ENCODE peak calls at places on chromosomes 4 and X, in four cellular contexts. One of them, this sample, is unnamed.

GRCh38 chr4:65521666-65522065 is 148.6 kb downstream of the EPHA5 start:
- DNase-seq in ureter: no peak
- DNase-seq in GM03348: no peak
- DNase-seq in stimulated activated CD4-positive, alpha-beta T cell treated with anti-CD3 and anti-CD28 coated beads, Interleukin-4, amount 100 ng/mL, for 4 hours: no peak
- DNase-seq in this sample: no peak

GRCh38 chr4:152594981-152595916 is 59.4 kb upstream of the FBXW7 start:
- DNase-seq in ureter: no peak
- DNase-seq in GM03348: no peak
- DNase-seq in stimulated activated CD4-positive, alpha-beta T cell treated with anti-CD3 and anti-CD28 coated beads, Interleukin-4, amount 100 ng/mL, for 4 hours: no peak
- DNase-seq in this sample: no peak

GRCh38 chr4:22625301-22625700 is 67.4 kb upstream of the GBA3 start:
- DNase-seq in ureter: no peak
- DNase-seq in GM03348: no peak
- DNase-seq in stimulated activated CD4-positive, alpha-beta T cell treated with anti-CD3 and anti-CD28 coated beads, Interleukin-4, amount 100 ng/mL, for 4 hours: no peak
- DNase-seq in this sample: no peak

GRCh38 chr4:53185853-53186590 is 179.8 kb downstream of the SCFD2 start:
- DNase-seq in ureter: no peak
- DNase-seq in GM03348: peak; percentile 41
- DNase-seq in stimulated activated CD4-positive, alpha-beta T cell treated with anti-CD3 and anti-CD28 coated beads, Interleukin-4, amount 100 ng/mL, for 4 hours: no peak
- DNase-seq in this sample: no peak

GRCh38 chr4:6154875-6155274 is 45.5 kb downstream of the JAKMIP1 start:
- DNase-seq in ureter: no peak
- DNase-seq in GM03348: no peak
- DNase-seq in stimulated activated CD4-positive, alpha-beta T cell treated with anti-CD3 and anti-CD28 coated beads, Interleukin-4, amount 100 ng/mL, for 4 hours: no peak
- DNase-seq in this sample: no peak

GRCh38 chr4:48877827-48878535 is 28.6 kb downstream of the OCIAD2 start:
- DNase-seq in ureter: no peak
- DNase-seq in GM03348: no peak
- DNase-seq in stimulated activated CD4-positive, alpha-beta T cell treated with anti-CD3 and anti-CD28 coated beads, Interleukin-4, amount 100 ng/mL, for 4 hours: no peak
- DNase-seq in this sample: no peak

GRCh38 chrX:111736571-111736970 is 55.6 kb downstream of the ALG13 start:
- DNase-seq in ureter: no peak
- DNase-seq in GM03348: no peak
- DNase-seq in stimulated activated CD4-positive, alpha-beta T cell treated with anti-CD3 and anti-CD28 coated beads, Interleukin-4, amount 100 ng/mL, for 4 hours: no peak
- DNase-seq in this sample: no peak

GRCh38 chr4:147794787-147795413 is 63.0 kb downstream of the ARHGAP10 start:
- DNase-seq in ureter: no peak
- DNase-seq in GM03348: no peak
- DNase-seq in stimulated activated CD4-positive, alpha-beta T cell treated with anti-CD3 and anti-CD28 coated beads, Interleukin-4, amount 100 ng/mL, for 4 hours: no peak
- DNase-seq in this sample: no peak

GRCh38 chrX:73668779-73669178 is 105.8 kb downstream of the CHIC1 start:
- DNase-seq in ureter: no peak
- DNase-seq in GM03348: no peak
- DNase-seq in stimulated activated CD4-positive, alpha-beta T cell treated with anti-CD3 and anti-CD28 coated beads, Interleukin-4, amount 100 ng/mL, for 4 hours: no peak
- DNase-seq in this sample: no peak

GRCh38 chr4:73019462-73020047 is 50.0 kb downstream of the COX18 start:
- DNase-seq in ureter: no peak
- DNase-seq in GM03348: peak; percentile 64
- DNase-seq in stimulated activated CD4-positive, alpha-beta T cell treated with anti-CD3 and anti-CD28 coated beads, Interleukin-4, amount 100 ng/mL, for 4 hours: no peak
- DNase-seq in this sample: peak; percentile 29

GRCh38 chr4:152106113-152106763 is 345.4 kb upstream of the GATB start:
- DNase-seq in ureter: peak; percentile 74
- DNase-seq in GM03348: peak; percentile 89
- DNase-seq in stimulated activated CD4-positive, alpha-beta T cell treated with anti-CD3 and anti-CD28 coated beads, Interleukin-4, amount 100 ng/mL, for 4 hours: no peak
- DNase-seq in this sample: peak; percentile 83

This sample was measured in hepatic stellate cell.